ENCODE peak calls at places on chromosomes 13 and 19, in four cellular contexts. K is K562, E is H1, N is HepG2. G is an unnamed sample.

GRCh38 chr19:1383014-1383310 is 745 bp upstream of the NDUFS7 start:
- DNase-seq in K (peak; percentile 87), E (no peak), N (no peak), G (no peak)

GRCh38 chr19:10226021-10226375 is 5.1 kb downstream of the S1PR2 start:
- DNase-seq in K (no peak), E (no peak), N (no peak), G (no peak)

GRCh38 chr13:110340812-110341444 is 33.8 kb downstream of the COL4A2 start:
- DNase-seq in K (no peak), E (no peak), N (no peak), G (no peak)

GRCh38 chr19:36139473-36140288 is at the start of gene CAPNS1:
- DNase-seq in K (peak; percentile 96), E (peak; percentile 91), N (peak; percentile 88), G (peak; percentile 88)

GRCh38 chr13:74562381-74562780 is 428.2 kb upstream of the KLF12 start:
- DNase-seq in K (no peak), E (no peak), N (no peak), G (no peak)

GRCh38 chr13:66099825-66100224 is 1130.3 kb downstream of the PCDH9 start:
- DNase-seq in K (no peak), E (no peak), N (no peak), G (no peak)

GRCh38 chr13:33931397-33931987 is 113.5 kb downstream of the RFC3 start:
- DNase-seq in K (peak; percentile 16), E (no peak), N (peak; percentile 65), G (peak; percentile 4)

GRCh38 chr19:2188708-2189385 is 25.1 kb downstream of the DOT1L start:
- DNase-seq in K (no peak), E (no peak), N (no peak), G (no peak)

GRCh38 chr13:95948646-95949045 is 104.6 kb downstream of the UGGT2 start:
- DNase-seq in K (no peak), E (no peak), N (no peak), G (no peak)

GRCh38 chr19:54415208-54415900 is at the start of gene TTYH1:
- DNase-seq in K (peak; percentile 85), E (no peak), N (no peak), G (no peak)

GRCh38 chr13:67643656-67644055 is 413.5 kb upstream of the PCDH9 start:
- DNase-seq in K (no peak), E (no peak), N (no peak), G (no peak)

GRCh38 chr13:40786568-40786996 is 2.8 kb upstream of the SLC25A15 start:
- DNase-seq in K (no peak), E (no peak), N (peak; percentile 90), G (no peak)

GRCh38 chr13:101893021-101893420 is 440.5 kb downstream of the ITGBL1 start:
- DNase-seq in K (no peak), E (no peak), N (no peak), G (no peak)

GRCh38 chr13:43786766-43787517 is at the start of gene ENOX1:
- DNase-seq in K (no peak), E (no peak), N (no peak), G (no peak)

GRCh38 chr13:86446311-86446710 is 647.1 kb upstream of the SLITRK6 start:
- DNase-seq in K (no peak), E (peak; percentile 38), N (no peak), G (no peak)

GRCh38 chr13:35697281-35697680 is 220.8 kb upstream of the MAB21L1 start:
- DNase-seq in K (no peak), E (no peak), N (no peak), G (no peak)

GRCh38 chr13:99729745-99730144 is 228.5 kb downstream of the TM9SF2 start:
- DNase-seq in K (no peak), E (no peak), N (no peak), G (no peak)

GRCh38 chr13:27403727-27404385 is 20.6 kb upstream of the GTF3A start:
- DNase-seq in K (no peak), E (no peak), N (peak; percentile 71), G (no peak)

GRCh38 chr13:47397739-47398138 is 500.9 kb upstream of the HTR2A start:
- DNase-seq in K (no peak), E (no peak), N (no peak), G (no peak)

GRCh38 chr19:47778954-47779351 is 450 bp downstream of the SELENOW start:
- DNase-seq in K (no peak), E (no peak), N (no peak), G (no peak)

GRCh38 chr19:3098515-3099346 is 4.6 kb downstream of the GNA11 start:
- DNase-seq in K (no peak), E (no peak), N (no peak), G (no peak)

GRCh38 chr13:76646946-76647345 is 239.3 kb downstream of the KCTD12 start:
- DNase-seq in K (no peak), E (no peak), N (no peak), G (no peak)

GRCh38 chr13:99119686-99120085 is 81.0 kb upstream of the UBAC2 start:
- DNase-seq in K (no peak), E (no peak), N (no peak), G (no peak)

GRCh38 chr13:39350461-39350881 is 252.5 kb downstream of the LHFPL6 start:
- DNase-seq in K (no peak), E (no peak), N (no peak), G (no peak)

GRCh38 chr13:39347926-39348901 is 254.8 kb downstream of the LHFPL6 start:
- DNase-seq in K (no peak), E (peak; percentile 29), N (no peak), G (no peak)

GRCh38 chr13:39349391-39349790 is 253.6 kb downstream of the LHFPL6 start:
- DNase-seq in K (no peak), E (no peak), N (no peak), G (no peak)

GRCh38 chr13:39353988-39354387 is 249.0 kb downstream of the LHFPL6 start:
- DNase-seq in K (no peak), E (no peak), N (no peak), G (no peak)
- TF ChIP-seq HDAC6 in K (no peak), E (no peak), N (no peak), G (no peak)

GRCh38 chr19:15264061-15264932 is 32.0 kb upstream of the EPHX3 start:
- DNase-seq in K (peak; percentile 65), E (peak; percentile 51), N (peak; percentile 56), G (no peak)
- H3K36me3 ChIP-seq in K (peaks cover 100% of the 10 kb centered on the region), E (peaks cover 44% of the 10 kb centered on the region), N (peaks cover 50% of the 10 kb centered on the region), G (peaks cover 40% of the 10 kb centered on the region)

DNA sequence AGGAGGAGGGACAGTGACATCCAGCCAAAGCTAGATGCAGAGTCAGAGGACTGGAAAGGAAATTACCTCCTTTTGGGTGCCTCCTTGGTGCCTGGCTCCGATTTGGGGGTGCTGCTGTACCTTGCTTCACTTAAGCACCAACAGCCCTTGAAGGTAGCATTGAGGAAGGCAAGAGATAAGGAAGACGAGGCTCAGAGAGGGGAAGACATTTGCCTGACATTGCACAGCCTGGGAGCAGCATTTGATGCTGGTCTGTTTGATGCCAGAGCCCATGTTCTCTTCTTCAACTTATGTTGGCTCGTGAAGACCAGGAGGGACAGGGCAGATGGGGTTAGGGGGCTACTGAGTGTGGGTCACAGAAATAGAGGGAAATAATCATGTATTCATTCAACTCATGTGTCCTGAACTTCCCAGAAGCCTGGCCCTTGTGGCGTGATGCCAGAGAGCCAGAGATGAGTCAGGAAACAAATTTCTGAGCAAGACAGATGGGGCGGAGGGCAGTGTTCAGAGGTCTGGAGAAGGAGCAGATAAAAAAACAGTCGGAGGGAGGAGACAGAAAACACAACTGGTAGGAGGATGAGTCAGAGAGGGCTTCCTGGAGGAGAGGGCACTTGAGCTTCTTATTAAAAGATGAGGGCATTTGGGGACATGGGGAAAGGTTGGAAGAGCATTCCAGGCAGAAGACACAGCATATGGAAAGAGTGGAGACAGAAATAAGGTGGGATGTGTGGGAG is 3.0 kb upstream of the C19orf81 start:
- DNase-seq in K (peak; percentile 55), E (no peak), N (no peak), G (no peak)
- TF ChIP-seq HDAC6 in K (no peak), E (no peak), N (no peak), G (no peak)

GRCh38 chr13:60111726-60112125 is 52.0 kb downstream of the DIAPH3 start:
- DNase-seq in K (no peak), E (no peak), N (no peak), G (no peak)

GRCh38 chr13:60109285-60109684 is 54.4 kb downstream of the DIAPH3 start:
- DNase-seq in K (no peak), E (no peak), N (no peak), G (no peak)

GRCh38 chr13:60114499-60115028 is 49.2 kb downstream of the DIAPH3 start:
- DNase-seq in K (no peak), E (no peak), N (no peak), G (no peak)

DNA sequence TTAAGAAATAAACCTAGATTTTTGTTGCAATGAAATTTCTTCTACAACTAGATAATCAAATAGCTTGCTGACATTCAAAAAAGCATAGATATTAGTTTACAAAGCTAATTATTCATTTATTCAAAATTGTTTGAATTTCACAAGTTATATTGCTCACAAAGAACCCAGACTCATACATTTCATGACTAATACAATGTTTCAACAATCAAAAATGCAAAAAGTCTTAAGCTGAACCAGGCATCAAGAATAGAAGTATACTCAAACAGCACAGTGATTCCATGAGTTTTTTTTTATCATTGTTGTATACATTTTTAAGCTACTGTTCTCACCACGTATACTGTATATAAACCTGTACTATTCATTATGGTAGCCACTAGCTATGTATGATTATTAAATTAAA is 51.0 kb downstream of the DIAPH3 start:
- DNase-seq in K (no peak), E (no peak), N (no peak), G (no peak)
- H3K36me3 ChIP-seq in K (peaks cover 18% of the 10 kb centered on the region), E (no peaks in the 10 kb centered on the region), N (no peaks in the 10 kb centered on the region), G (peaks cover 8% of the 10 kb centered on the region)